ENCODE peak calls at places on chromosomes 2 and 18, in eight cellular contexts. One of them, this sample, is unnamed.

GRCh38 chr2:9025746-9026145 is 22.3 kb upstream of the MBOAT2 start:
- DNase-seq in GM06990: no peak
- DNase-seq in AG04449: no peak
- DNase-seq in GM23338: no peak
- DNase-seq in GM20000: no peak
- DNase-seq in left ventricle myocardium inferior: no peak
- DNase-seq in upper lobe of right lung: no peak
- DNase-seq in adrenal gland: no peak
- DNase-seq in this sample: no peak

GRCh38 chr2:212421571-212422334 is 116.8 kb downstream of the ERBB4 start:
- DNase-seq in adrenal gland: no peak
- DNase-seq in upper lobe of right lung: no peak
- DNase-seq in GM20000: no peak
- DNase-seq in GM06990: no peak
- DNase-seq in AG04449: peak; percentile 19
- DNase-seq in left ventricle myocardium inferior: no peak
- DNase-seq in GM23338: no peak
- DNase-seq in this sample: no peak

GRCh38 chr2:127094509-127095366 is 12.2 kb downstream of the BIN1 start:
- DNase-seq in adrenal gland: peak; percentile 95
- DNase-seq in GM23338: peak; percentile 29
- DNase-seq in GM20000: no peak
- DNase-seq in left ventricle myocardium inferior: no peak
- DNase-seq in upper lobe of right lung: peak; percentile 75
- DNase-seq in AG04449: no peak
- DNase-seq in GM06990: no peak
- DNase-seq in this sample: no peak

GRCh38 chr18:63570721-63571120 is 16.4 kb upstream of the SERPINB13 start:
- DNase-seq in GM20000: no peak
- DNase-seq in adrenal gland: no peak
- DNase-seq in left ventricle myocardium inferior: no peak
- DNase-seq in AG04449: no peak
- DNase-seq in upper lobe of right lung: no peak
- DNase-seq in GM23338: no peak
- DNase-seq in GM06990: no peak
- DNase-seq in this sample: no peak

GRCh38 chr2:95312543-95313205 is 15.5 kb downstream of the KCNIP3 start:
- DNase-seq in GM20000: no peak
- DNase-seq in AG04449: no peak
- DNase-seq in GM06990: no peak
- DNase-seq in upper lobe of right lung: no peak
- DNase-seq in adrenal gland: no peak
- DNase-seq in GM23338: no peak
- DNase-seq in left ventricle myocardium inferior: no peak
- DNase-seq in this sample: no peak

GRCh38 chr18:76518543-76519155 is 23.6 kb upstream of the ZNF516 start:
- DNase-seq in adrenal gland: peak; percentile 74
- DNase-seq in upper lobe of right lung: no peak
- DNase-seq in left ventricle myocardium inferior: peak; percentile 42
- DNase-seq in GM06990: peak; percentile 41
- DNase-seq in GM20000: no peak
- DNase-seq in AG04449: no peak
- DNase-seq in GM23338: peak; percentile 74
- DNase-seq in this sample: no peak

GRCh38 chr2:147511491-147511948 is 333.3 kb upstream of the ACVR2A start:
- DNase-seq in AG04449: no peak
- DNase-seq in GM23338: peak; percentile 3
- DNase-seq in adrenal gland: peak; percentile 9
- DNase-seq in upper lobe of right lung: peak; percentile 72
- DNase-seq in GM06990: no peak
- DNase-seq in GM20000: no peak
- DNase-seq in left ventricle myocardium inferior: peak; percentile 54
- DNase-seq in this sample: no peak

GRCh38 chr2:241508510-241509407 is at the start of gene STK25:
- DNase-seq in GM20000: peak; percentile 100
- DNase-seq in left ventricle myocardium inferior: peak; percentile 98
- DNase-seq in adrenal gland: peak; percentile 98
- DNase-seq in AG04449: peak; percentile 86
- DNase-seq in GM23338: peak; percentile 99
- DNase-seq in GM06990: peak; percentile 100
- DNase-seq in upper lobe of right lung: peak; percentile 99
- DNase-seq in this sample: peak; percentile 98

GRCh38 chr18:21361297-21361880 is 119.4 kb downstream of the GREB1L start:
- DNase-seq in GM20000: no peak
- DNase-seq in adrenal gland: no peak
- DNase-seq in AG04449: no peak
- DNase-seq in GM06990: no peak
- DNase-seq in left ventricle myocardium inferior: no peak
- DNase-seq in GM23338: no peak
- DNase-seq in upper lobe of right lung: no peak
- DNase-seq in this sample: no peak

GRCh38 chr2:91477731-91478672 is 2786.5 kb downstream of the RPIA start:
- DNase-seq in GM23338: peak; percentile 76
- DNase-seq in GM20000: no peak
- DNase-seq in left ventricle myocardium inferior: peak; percentile 37
- DNase-seq in GM06990: peak; percentile 17
- DNase-seq in AG04449: no peak
- DNase-seq in upper lobe of right lung: peak; percentile 71
- DNase-seq in adrenal gland: peak; percentile 35
- DNase-seq in this sample: no peak

GRCh38 chr2:158845444-158845843 is 50.3 kb downstream of the DAPL1 start:
- DNase-seq in GM06990: no peak
- DNase-seq in AG04449: no peak
- DNase-seq in GM23338: no peak
- DNase-seq in upper lobe of right lung: no peak
- DNase-seq in left ventricle myocardium inferior: no peak
- DNase-seq in GM20000: no peak
- DNase-seq in adrenal gland: no peak
- DNase-seq in this sample: no peak

GRCh38 chr2:207724113-207724512 is 12.7 kb downstream of the CCNYL1 start:
- DNase-seq in GM23338: no peak
- DNase-seq in left ventricle myocardium inferior: no peak
- DNase-seq in AG04449: no peak
- DNase-seq in GM20000: no peak
- DNase-seq in GM06990: no peak
- DNase-seq in adrenal gland: no peak
- DNase-seq in upper lobe of right lung: no peak
- DNase-seq in this sample: no peak

GRCh38 chr2:219109468-219109867 is 48.7 kb upstream of the IHH start:
- DNase-seq in AG04449: no peak
- DNase-seq in GM23338: peak; percentile 84
- DNase-seq in upper lobe of right lung: peak; percentile 73
- DNase-seq in adrenal gland: no peak
- DNase-seq in GM20000: no peak
- DNase-seq in GM06990: no peak
- DNase-seq in left ventricle myocardium inferior: no peak
- DNase-seq in this sample: peak; percentile 93

DNA sequence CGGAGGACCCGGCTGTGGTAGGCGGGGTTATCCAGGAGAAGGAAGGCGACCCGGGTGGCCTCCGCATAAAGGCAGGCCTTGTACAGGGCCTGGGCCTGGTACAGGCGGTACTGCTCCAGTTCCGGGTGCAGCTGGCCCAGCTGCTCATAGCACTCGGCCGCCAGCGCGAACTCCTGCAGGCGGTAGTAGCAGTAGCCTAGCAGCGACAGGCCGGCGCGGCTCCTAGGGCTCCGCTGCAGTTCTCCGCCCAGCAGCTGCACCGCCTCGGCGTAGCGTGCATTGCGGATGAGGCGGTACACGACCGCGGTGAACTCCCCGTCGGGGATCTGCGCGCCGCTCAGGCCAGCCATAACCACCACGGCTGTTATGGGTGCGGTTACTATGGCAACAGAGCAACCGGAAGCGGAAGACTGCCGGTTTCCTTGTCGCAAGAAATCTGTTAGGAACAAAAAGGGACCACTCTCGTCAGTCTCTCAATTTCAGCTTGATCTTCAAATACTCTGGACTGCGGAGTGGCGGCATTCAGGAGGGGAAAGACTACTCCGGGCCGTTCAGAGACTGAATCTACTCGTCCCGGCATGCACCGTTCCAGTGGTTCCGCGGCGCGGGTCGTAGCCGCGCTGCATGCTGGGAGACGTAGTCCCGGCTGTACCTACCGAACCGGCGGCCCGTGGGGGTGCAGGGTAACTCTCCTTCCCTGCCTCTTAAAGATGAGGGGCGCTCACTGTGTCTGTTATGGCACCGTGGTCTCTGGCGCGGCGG is 160.0 kb downstream of the AGPS start:
- DNase-seq in GM20000: peak; percentile 86
- DNase-seq in left ventricle myocardium inferior: peak; percentile 88
- DNase-seq in GM06990: peak; percentile 93
- DNase-seq in GM23338: peak; percentile 96
- DNase-seq in upper lobe of right lung: peak; percentile 95
- DNase-seq in adrenal gland: peak; percentile 86
- DNase-seq in AG04449: peak; percentile 19
- DNase-seq in this sample: peak; percentile 92
- TF ChIP-seq CTCF in GM20000: no peak
- TF ChIP-seq CTCF in left ventricle myocardium inferior: peak; percentile 25
- TF ChIP-seq CTCF in GM06990: no peak
- TF ChIP-seq CTCF in GM23338: no peak
- TF ChIP-seq CTCF in upper lobe of right lung: no peak
- TF ChIP-seq CTCF in adrenal gland: no peak
- TF ChIP-seq CTCF in AG04449: no peak
- TF ChIP-seq CTCF in this sample: no peak

GRCh38 chr2:137715731-137716191 is 248.5 kb upstream of the HNMT start:
- DNase-seq in upper lobe of right lung: no peak
- DNase-seq in GM06990: no peak
- DNase-seq in GM20000: no peak
- DNase-seq in GM23338: no peak
- DNase-seq in AG04449: no peak
- DNase-seq in left ventricle myocardium inferior: no peak
- DNase-seq in adrenal gland: no peak
- DNase-seq in this sample: no peak
- TF ChIP-seq CTCF in upper lobe of right lung: no peak
- TF ChIP-seq CTCF in GM06990: no peak
- TF ChIP-seq CTCF in GM20000: no peak
- TF ChIP-seq CTCF in GM23338: no peak
- TF ChIP-seq CTCF in AG04449: no peak
- TF ChIP-seq CTCF in left ventricle myocardium inferior: no peak
- TF ChIP-seq CTCF in adrenal gland: no peak
- TF ChIP-seq CTCF in this sample: no peak

DNA sequence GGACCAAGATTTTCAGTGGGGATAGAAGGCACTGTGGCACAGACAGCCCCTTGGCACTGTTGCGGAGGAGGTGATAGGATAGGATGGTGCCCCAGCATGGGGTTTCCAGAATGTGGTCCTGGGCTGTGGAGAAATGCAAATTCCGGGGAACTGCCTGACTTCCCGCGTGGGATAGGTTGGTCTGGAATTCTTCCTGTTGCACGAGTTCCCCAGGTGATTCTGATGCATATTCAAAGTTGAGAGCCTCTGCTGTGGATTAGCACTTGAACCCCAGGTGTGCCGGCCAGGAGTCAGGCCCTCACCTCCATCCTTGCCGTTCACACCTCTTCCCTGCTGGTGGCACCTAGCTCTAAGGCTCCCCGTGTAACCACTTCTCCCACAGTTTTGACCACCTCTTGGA is 15.5 kb downstream of the NCK2 start:
- DNase-seq in GM06990: no peak
- DNase-seq in upper lobe of right lung: no peak
- DNase-seq in left ventricle myocardium inferior: no peak
- DNase-seq in GM23338: peak; percentile 51
- DNase-seq in AG04449: no peak
- DNase-seq in adrenal gland: no peak
- DNase-seq in GM20000: no peak
- DNase-seq in this sample: no peak
- TF ChIP-seq CTCF in GM06990: no peak
- TF ChIP-seq CTCF in upper lobe of right lung: no peak
- TF ChIP-seq CTCF in left ventricle myocardium inferior: no peak
- TF ChIP-seq CTCF in GM23338: no peak
- TF ChIP-seq CTCF in AG04449: no peak
- TF ChIP-seq CTCF in adrenal gland: no peak
- TF ChIP-seq CTCF in GM20000: no peak
- TF ChIP-seq CTCF in this sample: no peak

GRCh38 chr2:157497603-157498314 is 53.9 kb upstream of the CYTIP start:
- DNase-seq in GM06990: peak; percentile 3
- DNase-seq in GM20000: peak; percentile 49
- DNase-seq in left ventricle myocardium inferior: no peak
- DNase-seq in AG04449: no peak
- DNase-seq in adrenal gland: no peak
- DNase-seq in upper lobe of right lung: no peak
- DNase-seq in GM23338: peak; percentile 82
- DNase-seq in this sample: peak; percentile 36
- TF ChIP-seq CTCF in GM06990: peak; percentile 77
- TF ChIP-seq CTCF in GM20000: peak; percentile 74
- TF ChIP-seq CTCF in left ventricle myocardium inferior: peak; percentile 71
- TF ChIP-seq CTCF in AG04449: peak; percentile 68
- TF ChIP-seq CTCF in adrenal gland: peak; percentile 60
- TF ChIP-seq CTCF in upper lobe of right lung: peak; percentile 66
- TF ChIP-seq CTCF in GM23338: peak; percentile 95
- TF ChIP-seq CTCF in this sample: peak; percentile 86